ENCODE peak calls at places on chromosomes 16 and 17, in six cellular contexts. Z, F, D, Y, I and P are unnamed samples.

GRCh38 chr16:86931410-86931941 is 353.1 kb downstream of the FOXL1 start:
- DNase-seq in D (no peak), F (no peak), I (peak), Z (no peak), Y (peak), P (no peak)

GRCh38 chr16:56332464-56333079 is 92.8 kb downstream of the AMFR start:
- DNase-seq in Y (peak), I (no peak), F (peak), Z (no peak), D (peak), P (peak)

GRCh38 chr17:83152745-83153611 is 73.6 kb downstream of the METRNL start:
- DNase-seq in Z (no peak), F (peak), Y (peak), I (no peak), D (no peak), P (no peak)

GRCh38 chr17:10127819-10128375 is 70.5 kb downstream of the GAS7 start:
- DNase-seq in Z (peak), F (peak), D (no peak), I (no peak), Y (peak), P (no peak)

GRCh38 chr17:55811536-55811935 is 60.7 kb downstream of the PCTP start:
- DNase-seq in I (no peak), Y (peak), Z (no peak), D (no peak), F (no peak), P (no peak)

GRCh38 chr16:75919664-75920063 is 193.4 kb upstream of the CPHXL start:
- DNase-seq in D (no peak), I (no peak), Z (no peak), F (peak), Y (no peak), P (no peak)

GRCh38 chr17:78886954-78887353 is 16.0 kb downstream of the CEP295NL start:
- DNase-seq in Z (no peak), I (no peak), F (no peak), Y (no peak), D (no peak), P (no peak)

GRCh38 chr17:47257651-47258339 is 4.2 kb downstream of the ITGB3 start:
- DNase-seq in Z (no peak), I (peak), F (no peak), D (no peak), Y (no peak), P (no peak)

GRCh38 chr17:70521821-70522256 is 352.5 kb downstream of the KCNJ2 start:
- DNase-seq in Y (peak), I (peak), D (no peak), F (peak), Z (no peak), P (no peak)

GRCh38 chr17:2067559-2067958 is 12.7 kb downstream of the HIC1 start:
- DNase-seq in D (no peak), F (no peak), Y (no peak), I (no peak), Z (no peak), P (no peak)

GRCh38 chr16:2808181-2808580 is 8.9 kb upstream of the PRSS21 start:
- DNase-seq in Y (no peak), F (no peak), D (no peak), Z (peak), I (no peak), P (no peak)

GRCh38 chr16:2335286-2335895 is 5.1 kb downstream of the ABCA3 start:
- DNase-seq in F (no peak), I (no peak), Y (no peak), D (no peak), Z (no peak), P (no peak)

GRCh38 chr16:50308237-50308965 is 42.0 kb downstream of the ADCY7 start:
- DNase-seq in Z (peak), D (no peak), Y (no peak), I (no peak), F (peak), P (no peak)

GRCh38 chr17:47810200-47810821 is 11.3 kb downstream of the OSBPL7 start:
- DNase-seq in Y (no peak), F (peak), Z (peak), D (peak), I (peak), P (no peak)

GRCh38 chr17:14214271-14214670 is 22.4 kb downstream of the CDRT15 start:
- DNase-seq in Z (no peak), F (no peak), I (peak), Y (no peak), D (no peak), P (no peak)

GRCh38 chr17:64218066-64218465 is 45.0 kb downstream of the TEX2 start:
- DNase-seq in Y (no peak), I (no peak), F (no peak), Z (no peak), D (peak), P (peak)

GRCh38 chr17:50360716-50361115 is 12.3 kb downstream of the MRPL27 start:
- DNase-seq in Z (no peak), F (peak), D (no peak), I (no peak), Y (no peak), P (no peak)

GRCh38 chr17:12530126-12530525 is 135.6 kb upstream of the MYOCD start:
- DNase-seq in D (no peak), I (no peak), Z (no peak), F (no peak), Y (no peak), P (no peak)

GRCh38 chr16:6076631-6077030 is 979.0 kb upstream of the EEF2KMT start:
- DNase-seq in D (no peak), I (no peak), Y (no peak), Z (no peak), F (no peak), P (no peak)

GRCh38 chr16:3659200-3659599 is 4.7 kb downstream of the DNASE1 start:
- DNase-seq in I (no peak), D (no peak), Z (no peak), Y (no peak), F (no peak), P (no peak)

GRCh38 chr17:58338907-58339774 is 10.5 kb upstream of the TSPOAP1 start:
- DNase-seq in I (peak), Z (peak), Y (peak), F (no peak), D (peak), P (peak)

GRCh38 chr17:37672545-37673078 is 29.4 kb upstream of the DDX52 start:
- DNase-seq in D (no peak), Y (no peak), F (no peak), Z (no peak), I (no peak), P (no peak)

GRCh38 chr16:2816751-2817495 is at the start of gene PRSS21:
- DNase-seq in F (no peak), I (no peak), Y (no peak), D (peak), Z (no peak), P (no peak)

GRCh38 chr17:78526231-78527025 is 50.8 kb downstream of the DNAH17 start:
- DNase-seq in Z (peak), Y (no peak), I (no peak), F (no peak), D (no peak), P (no peak)

GRCh38 chr16:69820926-69821541 is 58.9 kb downstream of the WWP2 start:
- DNase-seq in Y (peak), F (peak), D (no peak), I (no peak), Z (no peak), P (no peak)

GRCh38 chr17:27762527-27763305 is 37.6 kb downstream of the NOS2 start:
- DNase-seq in D (peak), Y (no peak), I (peak), F (no peak), Z (no peak), P (no peak)

GRCh38 chr17:28663723-28664122 is 1.7 kb downstream of the SUPT6H start:
- DNase-seq in I (no peak), F (no peak), Y (no peak), Z (no peak), D (no peak), P (no peak)

GRCh38 chr17:1002412-1002753 is 5.5 kb downstream of the TIMM22 start:
- DNase-seq in I (no peak), F (no peak), Y (no peak), Z (no peak), D (no peak), P (no peak)

GRCh38 chr17:47895254-47895855 is 681 bp upstream of the SP2 start:
- DNase-seq in D (peak), F (peak), I (peak), Z (no peak), Y (peak), P (no peak)

GRCh38 chr17:72640415-72641165 is 451.9 kb downstream of the SLC39A11 start:
- DNase-seq in Z (peak), F (peak), I (no peak), Y (no peak), D (no peak), P (no peak)

GRCh38 chr17:64172510-64172909 is 42.6 kb upstream of the ERN1 start:
- DNase-seq in I (no peak), D (no peak), Y (no peak), F (no peak), Z (no peak), P (no peak)

GRCh38 chr16:20897253-20897896 is 2.8 kb downstream of the DCUN1D3 start:
- DNase-seq in I (peak), F (no peak), D (no peak), Y (no peak), Z (no peak), P (no peak)

GRCh38 chr16:84374160-84374489 is 5.8 kb downstream of the ATP2C2 start:
- DNase-seq in I (peak), F (no peak), Z (no peak), D (peak), Y (no peak), P (no peak)

GRCh38 chr17:39854909-39855308 is 9.2 kb downstream of the IKZF3 start:
- DNase-seq in Z (no peak), D (no peak), F (no peak), Y (no peak), I (no peak), P (no peak)

GRCh38 chr16:53415504-53415903 is 18.8 kb upstream of the RBL2 start:
- DNase-seq in Y (no peak), I (peak), F (no peak), D (no peak), Z (no peak), P (no peak)

GRCh38 chr17:55326030-55326429 is 61.3 kb downstream of the HLF start:
- DNase-seq in I (no peak), Y (no peak), D (no peak), F (no peak), Z (no peak), P (no peak)

GRCh38 chr17:66451188-66452149 is 149.1 kb downstream of the PRKCA start:
- DNase-seq in I (no peak), D (no peak), Y (no peak), F (peak), Z (peak), P (no peak)
- TF ChIP-seq CTCF in I (no peak), D (no peak), Y (no peak), F (peak), Z (no peak), P (no peak)

DNA sequence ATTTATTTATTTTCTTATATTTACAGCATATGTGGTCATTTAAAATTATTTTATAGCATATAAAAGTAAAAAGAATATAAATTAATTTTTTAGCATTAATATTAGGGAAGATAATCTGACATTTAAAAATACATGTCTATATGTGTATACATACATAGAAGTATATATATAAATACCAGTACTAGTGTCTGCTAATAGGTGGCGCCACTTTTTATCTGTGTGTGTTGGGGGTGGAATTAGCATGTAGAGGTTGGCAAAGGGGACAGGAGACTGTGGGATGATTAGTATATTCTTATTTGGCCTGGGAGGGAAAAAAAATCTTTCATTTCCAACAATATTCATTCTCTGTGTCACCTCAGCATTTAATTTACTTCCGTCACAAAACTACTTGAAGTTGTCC is 359.1 kb downstream of the WWOX start:
- DNase-seq in Z (no peak), I (no peak), Y (no peak), D (no peak), F (no peak), P (no peak)
- TF ChIP-seq CTCF in Z (no peak), I (no peak), Y (no peak), D (no peak), F (no peak), P (no peak)

DNA sequence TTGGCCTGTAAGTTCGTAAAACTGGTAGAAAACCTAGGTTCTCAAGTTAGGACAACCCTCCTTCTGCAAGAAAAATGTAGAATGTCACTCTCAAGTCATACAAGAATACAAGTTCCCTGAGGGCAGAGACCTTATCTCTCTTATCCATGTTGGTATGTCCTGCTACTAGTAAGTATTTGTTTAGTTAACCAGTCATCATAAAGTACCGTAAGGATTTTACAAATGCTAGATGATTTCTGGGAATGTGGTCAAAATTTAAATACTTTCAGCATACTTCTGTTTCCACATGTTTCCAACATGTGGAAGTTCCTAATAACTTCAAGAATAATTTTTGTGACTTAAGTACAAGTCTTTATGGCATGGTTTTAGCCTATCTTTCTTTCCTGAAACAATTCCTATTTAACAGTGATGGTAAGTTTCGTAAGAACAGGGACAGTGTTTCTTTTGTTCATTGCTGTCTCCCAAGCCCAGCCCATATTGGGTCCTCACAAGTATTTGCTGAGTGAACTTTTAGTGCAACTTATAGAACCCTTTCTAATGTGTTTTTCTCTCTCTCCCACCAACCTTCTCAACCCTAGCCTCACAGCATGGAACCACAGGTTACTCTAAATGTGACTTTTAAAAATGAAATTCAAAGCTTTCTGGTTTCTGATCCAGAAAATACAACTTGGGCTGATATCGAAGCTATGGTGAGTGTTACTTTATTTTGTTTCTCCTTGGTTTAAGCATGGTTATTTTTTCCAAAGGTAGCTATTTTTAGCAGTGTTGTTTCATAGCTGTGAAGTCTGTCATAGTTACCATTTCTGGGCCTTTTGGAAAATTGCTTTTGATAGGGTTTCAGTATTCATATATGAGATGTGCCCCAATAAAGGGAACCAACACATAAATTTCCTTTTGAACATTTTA is 4.5 kb downstream of the NBR1 start:
- DNase-seq in I (peak), F (no peak), D (no peak), Z (no peak), Y (no peak), P (no peak)
- TF ChIP-seq CTCF in I (no peak), F (no peak), D (no peak), Z (no peak), Y (no peak), P (no peak)

DNA sequence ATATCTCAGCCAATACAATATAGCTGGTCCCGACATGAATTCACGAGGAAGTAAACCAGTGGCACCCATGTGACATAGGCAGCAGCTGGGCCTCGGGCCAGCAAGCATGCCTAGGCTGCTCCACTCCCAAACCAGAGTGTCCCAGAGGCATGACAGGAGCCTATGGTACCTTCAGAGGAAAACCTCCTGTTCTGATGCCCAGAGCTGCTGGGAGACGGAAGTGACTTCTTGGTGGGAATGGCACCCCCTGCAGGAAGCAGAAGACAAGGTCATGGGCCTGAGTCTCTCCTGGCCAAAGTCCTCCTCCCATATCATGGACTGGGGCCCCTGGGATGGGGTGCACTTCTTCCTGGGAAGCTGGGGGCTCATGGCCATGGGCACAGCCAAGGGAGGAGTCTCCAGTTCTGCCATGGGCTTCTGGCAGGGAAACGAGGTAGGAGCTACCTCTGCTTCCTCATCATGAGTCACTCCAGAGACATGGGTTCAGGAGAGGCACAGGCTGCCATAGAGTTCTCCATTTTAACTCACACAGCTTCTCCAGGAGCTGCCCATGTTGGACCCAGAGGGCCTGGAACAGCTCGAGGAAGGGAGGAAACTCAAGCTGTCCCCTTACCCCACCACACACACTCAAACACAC is 13.4 kb downstream of the FBF1 start:
- DNase-seq in I (peak), F (no peak), Y (no peak), Z (peak), D (peak), P (peak)
- TF ChIP-seq CTCF in I (peak), F (no peak), Y (no peak), Z (peak), D (no peak), P (peak)

GRCh38 chr16:840561-841454 is 40.3 kb upstream of the GNG13 start:
- DNase-seq in F (no peak), Z (peak), Y (no peak), D (no peak), I (no peak), P (no peak)

GRCh38 chr16:842631-843560 is 42.4 kb upstream of the GNG13 start:
- DNase-seq in I (no peak), Z (peak), D (no peak), F (no peak), Y (no peak), P (no peak)

GRCh38 chr16:841455-842060 is 41.0 kb upstream of the GNG13 start:
- DNase-seq in Y (no peak), I (no peak), Z (peak), D (no peak), F (no peak), P (no peak)

GRCh38 chr16:843771-844170 is 43.2 kb upstream of the GNG13 start:
- DNase-seq in Y (no peak), D (no peak), F (no peak), Z (peak), I (no peak), P (no peak)

DNA sequence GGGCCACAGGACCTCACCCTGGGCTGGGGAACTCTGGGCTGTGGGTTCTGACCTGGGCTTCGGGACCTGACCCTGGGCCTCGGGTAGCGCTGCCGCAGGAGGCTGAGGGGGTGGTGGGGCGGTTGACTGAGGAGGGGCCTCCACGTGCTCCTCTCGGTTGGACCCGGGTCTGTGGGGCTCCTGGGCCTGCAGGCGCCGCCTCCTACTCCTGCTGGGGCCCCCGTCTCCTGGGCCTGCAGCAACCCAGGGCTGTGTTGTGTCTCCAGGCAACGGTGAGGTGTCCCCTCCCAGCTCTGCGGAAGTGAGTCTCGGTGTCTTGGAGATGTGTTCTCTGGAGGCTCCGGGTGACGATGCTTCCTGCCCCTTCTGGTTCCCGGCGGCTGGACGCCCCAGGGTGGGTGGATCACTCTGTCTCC is 41.5 kb upstream of the GNG13 start:
- DNase-seq in I (no peak), F (no peak), Y (no peak), Z (peak), D (peak), P (no peak)
- TF ChIP-seq CTCF in I (no peak), F (no peak), Y (no peak), Z (no peak), D (no peak), P (no peak)

DNA sequence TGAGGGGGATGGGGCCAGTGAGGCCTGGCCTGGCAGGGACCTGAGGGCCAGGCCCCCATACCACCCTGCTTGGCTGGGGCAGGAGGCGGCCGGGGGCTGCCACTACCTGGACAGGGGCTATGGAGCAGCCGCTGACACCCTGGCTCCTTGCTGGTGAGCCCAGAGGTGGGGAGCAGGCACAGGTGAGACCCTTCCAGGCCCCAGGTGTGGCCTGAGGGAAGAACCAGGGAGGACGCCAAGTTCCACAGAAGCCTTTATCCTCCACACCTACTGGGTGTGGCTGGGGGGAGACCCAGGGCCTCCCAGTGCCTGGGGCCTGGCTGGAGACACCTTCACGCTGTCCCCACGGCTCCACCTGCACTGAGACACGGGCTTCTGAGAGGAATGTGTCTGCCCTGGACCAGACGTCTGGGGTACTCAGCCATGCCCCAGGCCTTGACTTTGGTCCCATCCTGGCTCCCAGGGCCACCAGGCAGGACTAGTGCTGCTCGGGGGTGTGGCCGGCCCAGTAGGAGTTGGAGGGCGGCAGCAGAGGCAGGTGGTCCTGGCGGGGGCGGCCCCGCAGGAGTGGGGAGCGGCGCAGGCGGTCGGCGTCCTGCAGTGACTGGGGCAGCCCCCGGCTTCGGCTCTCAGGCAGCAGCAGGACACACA is 4.7 kb downstream of the SLC22A31 start:
- DNase-seq in Z (peak), D (no peak), I (no peak), Y (no peak), F (no peak), P (no peak)
- TF ChIP-seq CTCF in Z (no peak), D (no peak), I (no peak), Y (no peak), F (no peak), P (no peak)

GRCh38 chr16:30430428-30430970 is 669 bp upstream of the DCTPP1 start:
- DNase-seq in Y (no peak), Z (peak), D (no peak), I (no peak), F (no peak), P (no peak)
- TF ChIP-seq CTCF in Y (no peak), Z (no peak), D (peak), I (no peak), F (no peak), P (no peak)